ENCODE peak calls at places on chromosomes 6 and 20, in four cellular contexts. One of them, this sample, is unnamed.
A peak's percentile ranks its signal among the peaks of the same experiment; 100 is the strongest.

GRCh38 chr6:116364361-116364760 is 6.4 kb upstream of the DSE start:
- DNase-seq in T1000: no peak
- DNase-seq in activated CD4-positive, alpha-beta T cell treated with anti-CD3 and anti-CD28 coated beads for 48 hours: no peak
- DNase-seq in foreskin fibroblast: no peak
- DNase-seq in this sample: no peak

GRCh38 chr6:151313060-151313459 is 73.3 kb downstream of the AKAP12 start:
- DNase-seq in T1000: no peak
- DNase-seq in activated CD4-positive, alpha-beta T cell treated with anti-CD3 and anti-CD28 coated beads for 48 hours: no peak
- DNase-seq in foreskin fibroblast: no peak
- DNase-seq in this sample: no peak

GRCh38 chr20:63560856-63561609 is 7.1 kb downstream of the FNDC11 start:
- DNase-seq in T1000: no peak
- DNase-seq in activated CD4-positive, alpha-beta T cell treated with anti-CD3 and anti-CD28 coated beads for 48 hours: no peak
- DNase-seq in foreskin fibroblast: no peak
- DNase-seq in this sample: no peak

GRCh38 chr20:796916-797315 is 28.6 kb upstream of the SLC52A3 start:
- DNase-seq in T1000: no peak
- DNase-seq in activated CD4-positive, alpha-beta T cell treated with anti-CD3 and anti-CD28 coated beads for 48 hours: no peak
- DNase-seq in foreskin fibroblast: no peak
- DNase-seq in this sample: no peak

GRCh38 chr20:6870559-6870958 is 103.1 kb downstream of the BMP2 start:
- DNase-seq in T1000: no peak
- DNase-seq in activated CD4-positive, alpha-beta T cell treated with anti-CD3 and anti-CD28 coated beads for 48 hours: no peak
- DNase-seq in foreskin fibroblast: no peak
- DNase-seq in this sample: no peak

GRCh38 chr6:166617359-166617758 is 9.7 kb downstream of the RPS6KA2 start:
- DNase-seq in T1000: no peak
- DNase-seq in activated CD4-positive, alpha-beta T cell treated with anti-CD3 and anti-CD28 coated beads for 48 hours: no peak
- DNase-seq in foreskin fibroblast: no peak
- DNase-seq in this sample: no peak

GRCh38 chr6:145813285-145814034 is 1.1 kb downstream of the FBXO30 start:
- DNase-seq in T1000: no peak
- DNase-seq in activated CD4-positive, alpha-beta T cell treated with anti-CD3 and anti-CD28 coated beads for 48 hours: no peak
- DNase-seq in foreskin fibroblast: peak; percentile 54
- DNase-seq in this sample: no peak

GRCh38 chr6:122438975-122439374 is 32.6 kb downstream of the SERINC1 start:
- DNase-seq in T1000: no peak
- DNase-seq in activated CD4-positive, alpha-beta T cell treated with anti-CD3 and anti-CD28 coated beads for 48 hours: no peak
- DNase-seq in foreskin fibroblast: no peak
- DNase-seq in this sample: no peak

GRCh38 chr20:62946918-62947317 is 5.6 kb upstream of the SLC17A9 start:
- DNase-seq in T1000: no peak
- DNase-seq in activated CD4-positive, alpha-beta T cell treated with anti-CD3 and anti-CD28 coated beads for 48 hours: no peak
- DNase-seq in foreskin fibroblast: no peak
- DNase-seq in this sample: no peak

GRCh38 chr20:63785646-63786255 is 45.3 kb downstream of the ZBTB46 start:
- DNase-seq in T1000: no peak
- DNase-seq in activated CD4-positive, alpha-beta T cell treated with anti-CD3 and anti-CD28 coated beads for 48 hours: no peak
- DNase-seq in foreskin fibroblast: no peak
- DNase-seq in this sample: no peak

GRCh38 chr6:34602318-34603111 is 46.4 kb upstream of the SPDEF start:
- DNase-seq in T1000: no peak
- DNase-seq in activated CD4-positive, alpha-beta T cell treated with anti-CD3 and anti-CD28 coated beads for 48 hours: no peak
- DNase-seq in foreskin fibroblast: no peak
- DNase-seq in this sample: no peak

GRCh38 chr20:5069141-5069806 is 50.5 kb downstream of the PCNA start:
- DNase-seq in T1000: no peak
- DNase-seq in activated CD4-positive, alpha-beta T cell treated with anti-CD3 and anti-CD28 coated beads for 48 hours: no peak
- DNase-seq in foreskin fibroblast: no peak
- DNase-seq in this sample: no peak

GRCh38 chr6:158817298-158818007 is 1.7 kb downstream of the EZR start:
- DNase-seq in T1000: no peak
- DNase-seq in activated CD4-positive, alpha-beta T cell treated with anti-CD3 and anti-CD28 coated beads for 48 hours: peak; percentile 33
- DNase-seq in foreskin fibroblast: no peak
- DNase-seq in this sample: no peak

GRCh38 chr20:14879839-14880238 is 542.4 kb upstream of the FLRT3 start:
- DNase-seq in T1000: no peak
- DNase-seq in activated CD4-positive, alpha-beta T cell treated with anti-CD3 and anti-CD28 coated beads for 48 hours: no peak
- DNase-seq in foreskin fibroblast: no peak
- DNase-seq in this sample: no peak

GRCh38 chr20:2693286-2693995 is 861 bp downstream of the EBF4 start:
- DNase-seq in T1000: no peak
- DNase-seq in activated CD4-positive, alpha-beta T cell treated with anti-CD3 and anti-CD28 coated beads for 48 hours: peak; percentile 56
- DNase-seq in foreskin fibroblast: no peak
- DNase-seq in this sample: no peak

GRCh38 chr20:40741507-40742106 is 52.6 kb upstream of the MAFB start:
- DNase-seq in T1000: no peak
- DNase-seq in activated CD4-positive, alpha-beta T cell treated with anti-CD3 and anti-CD28 coated beads for 48 hours: peak; percentile 61
- DNase-seq in foreskin fibroblast: peak; percentile 23
- DNase-seq in this sample: peak; percentile 66

GRCh38 chr6:118080547-118080946 is 173.5 kb downstream of the SLC35F1 start:
- DNase-seq in T1000: no peak
- DNase-seq in activated CD4-positive, alpha-beta T cell treated with anti-CD3 and anti-CD28 coated beads for 48 hours: no peak
- DNase-seq in foreskin fibroblast: no peak
- DNase-seq in this sample: no peak

GRCh38 chr6:21360353-21360752 is 233.2 kb upstream of the SOX4 start:
- DNase-seq in T1000: no peak
- DNase-seq in activated CD4-positive, alpha-beta T cell treated with anti-CD3 and anti-CD28 coated beads for 48 hours: no peak
- DNase-seq in foreskin fibroblast: no peak
- DNase-seq in this sample: no peak

GRCh38 chr6:18491303-18492090 is 104.3 kb downstream of the RNF144B start:
- DNase-seq in T1000: peak; percentile 4
- DNase-seq in activated CD4-positive, alpha-beta T cell treated with anti-CD3 and anti-CD28 coated beads for 48 hours: no peak
- DNase-seq in foreskin fibroblast: no peak
- DNase-seq in this sample: no peak

GRCh38 chr6:44608175-44608574 is 220.7 kb downstream of the CDC5L start:
- DNase-seq in T1000: no peak
- DNase-seq in activated CD4-positive, alpha-beta T cell treated with anti-CD3 and anti-CD28 coated beads for 48 hours: no peak
- DNase-seq in foreskin fibroblast: no peak
- DNase-seq in this sample: no peak

GRCh38 chr6:10552237-10552810 is 31.2 kb downstream of the GCNT2 start:
- DNase-seq in T1000: no peak
- DNase-seq in activated CD4-positive, alpha-beta T cell treated with anti-CD3 and anti-CD28 coated beads for 48 hours: no peak
- DNase-seq in foreskin fibroblast: no peak
- DNase-seq in this sample: no peak

GRCh38 chr6:46254331-46254730 is 83.6 kb upstream of the ENPP5 start:
- DNase-seq in T1000: no peak
- DNase-seq in activated CD4-positive, alpha-beta T cell treated with anti-CD3 and anti-CD28 coated beads for 48 hours: no peak
- DNase-seq in foreskin fibroblast: no peak
- DNase-seq in this sample: no peak

GRCh38 chr20:20772492-20773047 is 60.1 kb upstream of the RALGAPA2 start:
- DNase-seq in T1000: no peak
- DNase-seq in activated CD4-positive, alpha-beta T cell treated with anti-CD3 and anti-CD28 coated beads for 48 hours: no peak
- DNase-seq in foreskin fibroblast: no peak
- DNase-seq in this sample: no peak

GRCh38 chr20:51760905-51761544 is 7.2 kb downstream of the ATP9A start:
- DNase-seq in T1000: peak; percentile 16
- DNase-seq in activated CD4-positive, alpha-beta T cell treated with anti-CD3 and anti-CD28 coated beads for 48 hours: no peak
- DNase-seq in foreskin fibroblast: no peak
- DNase-seq in this sample: no peak

GRCh38 chr6:36318690-36319435 is 17.8 kb downstream of the BNIP5 start:
- DNase-seq in T1000: no peak
- DNase-seq in activated CD4-positive, alpha-beta T cell treated with anti-CD3 and anti-CD28 coated beads for 48 hours: no peak
- DNase-seq in foreskin fibroblast: no peak
- DNase-seq in this sample: no peak

GRCh38 chr6:6915813-6916547 is 191.8 kb upstream of the RREB1 start:
- DNase-seq in T1000: no peak
- DNase-seq in activated CD4-positive, alpha-beta T cell treated with anti-CD3 and anti-CD28 coated beads for 48 hours: no peak
- DNase-seq in foreskin fibroblast: peak; percentile 43
- DNase-seq in this sample: no peak

GRCh38 chr6:70124882-70125535 is 177.9 kb downstream of the COL9A1 start:
- DNase-seq in T1000: peak; percentile 50
- DNase-seq in activated CD4-positive, alpha-beta T cell treated with anti-CD3 and anti-CD28 coated beads for 48 hours: no peak
- DNase-seq in foreskin fibroblast: peak; percentile 26
- DNase-seq in this sample: no peak

GRCh38 chr20:36344517-36345132 is 38.5 kb downstream of the DLGAP4 start:
- DNase-seq in T1000: peak; percentile 57
- DNase-seq in activated CD4-positive, alpha-beta T cell treated with anti-CD3 and anti-CD28 coated beads for 48 hours: peak; percentile 31
- DNase-seq in foreskin fibroblast: peak; percentile 16
- DNase-seq in this sample: peak; percentile 10

This sample was measured in Jurkat, Clone E6-1.